ENCODE peak calls at places on chromosomes 11 and 22, in four cellular contexts. One of them, this sample, is unnamed.

GRCh38 chr22:36360871-36361383 is 26.8 kb downstream of the MYH9 start:
- DNase-seq in esophagus squamous epithelium: no peak
- DNase-seq in heart left ventricle: no peak
- DNase-seq in breast epithelium: no peak
- DNase-seq in this sample: no peak

GRCh38 chr11:111001986-111002616 is 243.4 kb upstream of the POU2AF2 start:
- DNase-seq in esophagus squamous epithelium: no peak
- DNase-seq in heart left ventricle: no peak
- DNase-seq in breast epithelium: no peak
- DNase-seq in this sample: no peak

GRCh38 chr11:62676698-62677097 is 2.2 kb downstream of the UBXN1 start:
- DNase-seq in esophagus squamous epithelium: no peak
- DNase-seq in heart left ventricle: no peak
- DNase-seq in breast epithelium: no peak
- DNase-seq in this sample: no peak

GRCh38 chr11:73314121-73314948 is 6.3 kb downstream of the ARHGEF17 start:
- DNase-seq in esophagus squamous epithelium: no peak
- DNase-seq in heart left ventricle: peak; percentile 80
- DNase-seq in breast epithelium: no peak
- DNase-seq in this sample: no peak

GRCh38 chr11:64864135-64864472 is 14.3 kb downstream of the EHD1 start:
- DNase-seq in esophagus squamous epithelium: no peak
- DNase-seq in heart left ventricle: no peak
- DNase-seq in breast epithelium: peak; percentile 80
- DNase-seq in this sample: no peak

GRCh38 chr11:47248304-47248663 is 330 bp downstream of the ACP2 start:
- DNase-seq in esophagus squamous epithelium: no peak
- DNase-seq in heart left ventricle: no peak
- DNase-seq in breast epithelium: no peak
- DNase-seq in this sample: no peak

GRCh38 chr11:95089620-95090542 is at the start of gene ENDOD1:
- DNase-seq in esophagus squamous epithelium: peak; percentile 34
- DNase-seq in heart left ventricle: peak; percentile 88
- DNase-seq in breast epithelium: peak; percentile 72
- DNase-seq in this sample: peak; percentile 80

GRCh38 chr11:64789331-64790204 is 11.2 kb upstream of the SF1 start:
- DNase-seq in esophagus squamous epithelium: no peak
- DNase-seq in heart left ventricle: peak; percentile 11
- DNase-seq in breast epithelium: no peak
- DNase-seq in this sample: no peak

GRCh38 chr11:59189986-59190385 is 18.1 kb downstream of the DTX4 start:
- DNase-seq in esophagus squamous epithelium: no peak
- DNase-seq in heart left ventricle: no peak
- DNase-seq in breast epithelium: no peak
- DNase-seq in this sample: no peak
- H3K4me1 ChIP-seq in esophagus squamous epithelium: peaks cover 54% of the 10 kb centered on the region
- H3K4me1 ChIP-seq in heart left ventricle: peaks cover 6% of the 10 kb centered on the region
- H3K4me1 ChIP-seq in breast epithelium: peaks cover 5% of the 10 kb centered on the region
- H3K4me1 ChIP-seq in this sample: no peaks in the 10 kb centered on the region

GRCh38 chr11:112292785-112293407 is 32.2 kb upstream of the PLET1 start:
- DNase-seq in esophagus squamous epithelium: no peak
- DNase-seq in heart left ventricle: no peak
- DNase-seq in breast epithelium: peak; percentile 80
- DNase-seq in this sample: peak; percentile 43

GRCh38 chr11:112292188-112292587 is 31.5 kb upstream of the PLET1 start:
- DNase-seq in esophagus squamous epithelium: no peak
- DNase-seq in heart left ventricle: no peak
- DNase-seq in breast epithelium: no peak
- DNase-seq in this sample: no peak

GRCh38 chr11:112289588-112290461 is 29.2 kb upstream of the PLET1 start:
- DNase-seq in esophagus squamous epithelium: no peak
- DNase-seq in heart left ventricle: peak; percentile 87
- DNase-seq in breast epithelium: peak; percentile 61
- DNase-seq in this sample: peak; percentile 74

GRCh38 chr11:112290462-112290894 is 29.8 kb upstream of the PLET1 start:
- DNase-seq in esophagus squamous epithelium: no peak
- DNase-seq in heart left ventricle: no peak
- DNase-seq in breast epithelium: no peak
- DNase-seq in this sample: no peak

GRCh38 chr11:112291191-112291590 is 30.5 kb upstream of the PLET1 start:
- DNase-seq in esophagus squamous epithelium: no peak
- DNase-seq in heart left ventricle: no peak
- DNase-seq in breast epithelium: no peak
- DNase-seq in this sample: no peak
- H3K4me3 ChIP-seq in esophagus squamous epithelium: no peak overlapping the region
- H3K4me3 ChIP-seq in heart left ventricle: peak overlapping the region; percentile 61
- H3K4me3 ChIP-seq in breast epithelium: no peak overlapping the region
- H3K4me3 ChIP-seq in this sample: no peak overlapping the region

DNA sequence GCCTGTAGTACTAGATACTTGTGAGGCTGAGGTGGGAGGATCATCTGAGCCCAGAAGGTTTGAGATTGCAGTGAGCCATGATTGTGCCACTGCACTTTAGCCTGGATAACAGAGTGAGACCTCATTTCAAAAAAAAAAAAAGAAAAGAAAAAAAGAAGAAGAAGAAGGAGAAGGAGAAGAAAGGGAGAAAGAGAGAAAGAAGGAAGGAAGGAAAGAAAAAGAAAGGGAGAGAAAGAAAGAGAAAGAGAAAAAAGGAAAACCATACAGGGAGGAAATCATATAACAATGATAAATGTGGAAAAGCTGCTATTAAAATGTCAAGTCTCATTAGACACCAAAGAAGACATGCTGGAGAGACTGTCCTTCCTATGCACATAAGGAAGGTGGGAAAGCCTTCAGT is 5.7 kb upstream of the PRDM10 start:
- DNase-seq in esophagus squamous epithelium: no peak
- DNase-seq in heart left ventricle: no peak
- DNase-seq in breast epithelium: no peak
- DNase-seq in this sample: no peak
- TF ChIP-seq POLR2A in esophagus squamous epithelium: no peak
- TF ChIP-seq POLR2A in heart left ventricle: no peak
- TF ChIP-seq POLR2A in breast epithelium: no peak
- TF ChIP-seq POLR2A in this sample: no peak

GRCh38 chr11:36446135-36446534 is 63.9 kb downstream of the TRAF6 start:
- DNase-seq in esophagus squamous epithelium: no peak
- DNase-seq in heart left ventricle: no peak
- DNase-seq in breast epithelium: no peak
- DNase-seq in this sample: no peak
- H3K4me1 ChIP-seq in esophagus squamous epithelium: peaks cover 17% of the 10 kb centered on the region
- H3K4me1 ChIP-seq in heart left ventricle: no peaks in the 10 kb centered on the region
- H3K4me1 ChIP-seq in breast epithelium: peaks cover 5% of the 10 kb centered on the region
- H3K4me1 ChIP-seq in this sample: no peaks in the 10 kb centered on the region

DNA sequence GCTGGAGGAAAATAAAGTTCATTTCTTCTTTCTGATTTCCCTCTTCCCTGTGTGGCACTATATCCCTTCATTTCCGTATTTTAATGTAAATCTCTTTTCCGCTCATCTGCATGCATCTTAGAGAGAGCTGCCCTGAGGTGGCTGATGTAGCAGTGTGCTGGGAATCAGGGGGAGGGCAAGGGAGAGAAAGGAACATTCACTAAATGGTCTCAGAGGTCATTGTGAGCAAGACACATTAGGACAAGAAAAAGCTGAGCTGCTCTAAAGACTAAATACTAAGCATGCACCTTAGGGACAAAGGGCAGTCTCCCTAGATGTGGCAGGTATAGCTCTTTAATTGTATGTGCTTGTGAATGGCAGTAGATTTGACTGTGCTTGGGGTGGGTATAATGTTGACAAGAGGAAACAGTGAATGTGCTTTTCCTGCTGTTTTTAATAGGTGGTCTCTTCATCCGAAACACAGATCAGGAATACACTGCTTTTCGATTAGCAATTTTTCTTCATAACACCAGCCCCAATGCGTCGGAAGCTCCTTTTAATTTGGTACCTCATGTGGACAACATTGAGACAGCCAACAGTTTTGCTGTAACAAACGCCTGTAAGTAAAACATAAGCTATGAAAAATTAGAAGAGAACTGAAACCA is 2.1 kb downstream of the GRIA4 start:
- DNase-seq in esophagus squamous epithelium: no peak
- DNase-seq in heart left ventricle: no peak
- DNase-seq in breast epithelium: no peak
- DNase-seq in this sample: no peak
- H3K4me3 ChIP-seq in esophagus squamous epithelium: no peak overlapping the region
- H3K4me3 ChIP-seq in heart left ventricle: no peak overlapping the region
- H3K4me3 ChIP-seq in breast epithelium: no peak overlapping the region
- H3K4me3 ChIP-seq in this sample: no peak overlapping the region

GRCh38 chr11:87454246-87454645 is 416.5 kb downstream of the TMEM135 start:
- DNase-seq in esophagus squamous epithelium: no peak
- DNase-seq in heart left ventricle: no peak
- DNase-seq in breast epithelium: no peak
- DNase-seq in this sample: no peak

GRCh38 chr11:87456499-87456898 is 418.8 kb downstream of the TMEM135 start:
- DNase-seq in esophagus squamous epithelium: no peak
- DNase-seq in heart left ventricle: no peak
- DNase-seq in breast epithelium: no peak
- DNase-seq in this sample: no peak

GRCh38 chr11:87451400-87451799 is 413.7 kb downstream of the TMEM135 start:
- DNase-seq in esophagus squamous epithelium: no peak
- DNase-seq in heart left ventricle: no peak
- DNase-seq in breast epithelium: no peak
- DNase-seq in this sample: no peak

GRCh38 chr11:87455180-87455579 is 417.4 kb downstream of the TMEM135 start:
- DNase-seq in esophagus squamous epithelium: no peak
- DNase-seq in heart left ventricle: no peak
- DNase-seq in breast epithelium: no peak
- DNase-seq in this sample: no peak

GRCh38 chr11:87453531-87454089 is 415.9 kb downstream of the TMEM135 start:
- DNase-seq in esophagus squamous epithelium: no peak
- DNase-seq in heart left ventricle: no peak
- DNase-seq in breast epithelium: no peak
- DNase-seq in this sample: no peak
- TF ChIP-seq POLR2A in esophagus squamous epithelium: no peak
- TF ChIP-seq POLR2A in heart left ventricle: no peak
- TF ChIP-seq POLR2A in breast epithelium: no peak
- TF ChIP-seq POLR2A in this sample: no peak

GRCh38 chr11:75492181-75492820 is 33.4 kb downstream of the GDPD5 start:
- DNase-seq in esophagus squamous epithelium: no peak
- DNase-seq in heart left ventricle: no peak
- DNase-seq in breast epithelium: no peak
- DNase-seq in this sample: no peak

GRCh38 chr11:75498556-75499255 is 27.0 kb downstream of the GDPD5 start:
- DNase-seq in esophagus squamous epithelium: no peak
- DNase-seq in heart left ventricle: no peak
- DNase-seq in breast epithelium: no peak
- DNase-seq in this sample: no peak

GRCh38 chr11:75497788-75498404 is 27.8 kb downstream of the GDPD5 start:
- DNase-seq in esophagus squamous epithelium: no peak
- DNase-seq in heart left ventricle: no peak
- DNase-seq in breast epithelium: no peak
- DNase-seq in this sample: no peak

GRCh38 chr11:75499423-75500305 is 26.1 kb downstream of the GDPD5 start:
- DNase-seq in esophagus squamous epithelium: no peak
- DNase-seq in heart left ventricle: peak; percentile 34
- DNase-seq in breast epithelium: peak; percentile 28
- DNase-seq in this sample: no peak

GRCh38 chr11:75495749-75496641 is 29.7 kb downstream of the GDPD5 start:
- DNase-seq in esophagus squamous epithelium: no peak
- DNase-seq in heart left ventricle: no peak
- DNase-seq in breast epithelium: no peak
- DNase-seq in this sample: no peak
- H3K4me1 ChIP-seq in esophagus squamous epithelium: peaks cover 27% of the 10 kb centered on the region
- H3K4me1 ChIP-seq in heart left ventricle: peaks cover 5% of the 10 kb centered on the region
- H3K4me1 ChIP-seq in breast epithelium: no peaks in the 10 kb centered on the region
- H3K4me1 ChIP-seq in this sample: no peaks in the 10 kb centered on the region

This sample was measured in prostate gland.